ENCODE peak calls at places on chromosomes 11 and 22, in ten cellular contexts. O is tibial nerve, A is lower leg skin, J is uterus, F is sigmoid colon, D is body of pancreas, M is H1, B is right lobe of liver, K is A549, H is transverse colon. Y is an unnamed sample.

GRCh38 chr11:76371170-76371569 is 9.8 kb downstream of the THAP12 start:
- DNase-seq in O (no peak), A (no peak), J (no peak), F (no peak), D (no peak), M (no peak), B (no peak), K (peak), H (no peak), Y (no peak)

GRCh38 chr11:35099278-35100018 is 39.5 kb upstream of the CD44 start:
- DNase-seq in O (no peak), A (no peak), J (no peak), F (no peak), D (no peak), M (no peak), B (no peak), K (no peak), H (no peak), Y (no peak)

GRCh38 chr11:31246451-31247165 is 122.9 kb downstream of the DCDC1 start:
- DNase-seq in O (peak), A (no peak), J (no peak), F (no peak), D (peak), M (no peak), B (no peak), K (no peak), H (no peak), Y (no peak)

GRCh38 chr11:67656278-67656922 is 5.9 kb upstream of the ACY3 start:
- DNase-seq in O (no peak), A (no peak), J (no peak), F (no peak), D (no peak), M (no peak), B (no peak), K (peak), H (no peak), Y (no peak)

GRCh38 chr11:129224538-129224937 is 32.4 kb upstream of the ARHGAP32 start:
- DNase-seq in O (no peak), A (no peak), J (no peak), F (no peak), D (no peak), M (no peak), B (no peak), K (no peak), H (no peak), Y (no peak)

GRCh38 chr11:109734602-109735001 is 312.6 kb downstream of the C11orf87 start:
- DNase-seq in O (no peak), A (no peak), J (no peak), F (no peak), D (no peak), M (no peak), B (no peak), K (no peak), H (no peak), Y (no peak)

GRCh38 chr11:110070176-110070575 is 23.0 kb upstream of the ZC3H12C start:
- DNase-seq in O (no peak), A (no peak), J (no peak), F (no peak), D (no peak), M (no peak), B (no peak), K (no peak), H (no peak), Y (no peak)

GRCh38 chr22:45268167-45268957 is 16.4 kb upstream of the UPK3A start:
- DNase-seq in O (no peak), A (peak), J (peak), F (no peak), D (peak), M (peak), B (no peak), K (no peak), H (peak), Y (no peak)

GRCh38 chr22:37601540-37602442 is 6.8 kb upstream of the GGA1 start:
- DNase-seq in O (no peak), A (no peak), J (no peak), F (no peak), D (peak), M (peak), B (no peak), K (peak), H (peak), Y (no peak)

GRCh38 chr11:116932182-116932581 is 94.8 kb upstream of the APOA1 start:
- DNase-seq in O (no peak), A (no peak), J (no peak), F (no peak), D (no peak), M (no peak), B (no peak), K (no peak), H (no peak), Y (no peak)

GRCh38 chr11:104529916-104530315 is 366.0 kb upstream of the PDGFD start:
- DNase-seq in O (no peak), A (no peak), J (no peak), F (no peak), D (no peak), M (no peak), B (no peak), K (no peak), H (no peak), Y (no peak)

GRCh38 chr22:37922177-37922576 is 16.1 kb downstream of the MICALL1 start:
- DNase-seq in O (no peak), A (no peak), J (no peak), F (no peak), D (no peak), M (no peak), B (no peak), K (no peak), H (no peak), Y (no peak)

GRCh38 chr22:20979243-20979809 is 2.8 kb upstream of the LZTR1 start:
- DNase-seq in O (no peak), A (peak), J (peak), F (peak), D (peak), M (peak), B (peak), K (no peak), H (peak), Y (peak)

GRCh38 chr22:46124383-46125144 is 25.8 kb upstream of the PPARA start:
- DNase-seq in O (no peak), A (no peak), J (no peak), F (no peak), D (no peak), M (no peak), B (no peak), K (no peak), H (no peak), Y (no peak)

GRCh38 chr11:75428301-75428724 is 4.7 kb downstream of the KLHL35 start:
- DNase-seq in O (peak), A (peak), J (peak), F (peak), D (peak), M (no peak), B (peak), K (no peak), H (peak), Y (peak)

GRCh38 chr11:116263020-116263419 is 509.8 kb downstream of the BUD13 start:
- DNase-seq in O (no peak), A (no peak), J (no peak), F (no peak), D (no peak), M (no peak), B (no peak), K (no peak), H (no peak), Y (no peak)

GRCh38 chr11:16815047-16815767 is 76.8 kb downstream of the C11orf58 start:
- DNase-seq in O (peak), A (peak), J (no peak), F (peak), D (peak), M (no peak), B (peak), K (no peak), H (peak), Y (peak)

GRCh38 chr11:126487711-126488110 is 132.2 kb downstream of the ST3GAL4 start:
- DNase-seq in O (no peak), A (no peak), J (no peak), F (peak), D (no peak), M (no peak), B (no peak), K (no peak), H (no peak), Y (no peak)

GRCh38 chr22:26053737-26054316 is 115.4 kb upstream of the SEZ6L start:
- DNase-seq in O (no peak), A (no peak), J (no peak), F (no peak), D (no peak), M (no peak), B (no peak), K (no peak), H (no peak), Y (no peak)

GRCh38 chr11:101129203-101129943 is at the start of gene PGR:
- DNase-seq in O (peak), A (peak), J (peak), F (no peak), D (peak), M (no peak), B (no peak), K (no peak), H (peak), Y (peak)

GRCh38 chr11:112421854-112422253 is 161.2 kb upstream of the PLET1 start:
- DNase-seq in O (no peak), A (no peak), J (no peak), F (no peak), D (no peak), M (peak), B (no peak), K (no peak), H (no peak), Y (no peak)

GRCh38 chr11:112666253-112666652 is 295.0 kb upstream of the NCAM1 start:
- DNase-seq in O (no peak), A (no peak), J (no peak), F (no peak), D (no peak), M (no peak), B (no peak), K (no peak), H (no peak), Y (no peak)

GRCh38 chr22:50308597-50308935 is 1.1 kb upstream of the PLXNB2 start:
- DNase-seq in O (peak), A (peak), J (peak), F (peak), D (peak), M (no peak), B (peak), K (peak), H (peak), Y (peak)

GRCh38 chr11:31267720-31268119 is 101.8 kb downstream of the DCDC1 start:
- DNase-seq in O (no peak), A (no peak), J (no peak), F (no peak), D (no peak), M (no peak), B (no peak), K (no peak), H (no peak), Y (no peak)

GRCh38 chr11:76604081-76604601 is 66.4 kb downstream of the LRRC32 start:
- DNase-seq in O (no peak), A (peak), J (no peak), F (no peak), D (no peak), M (no peak), B (no peak), K (no peak), H (no peak), Y (no peak)

GRCh38 chr22:42401562-42402334 is 30.5 kb downstream of the NFAM1 start:
- DNase-seq in O (no peak), A (no peak), J (no peak), F (no peak), D (no peak), M (no peak), B (no peak), K (no peak), H (no peak), Y (no peak)

DNA sequence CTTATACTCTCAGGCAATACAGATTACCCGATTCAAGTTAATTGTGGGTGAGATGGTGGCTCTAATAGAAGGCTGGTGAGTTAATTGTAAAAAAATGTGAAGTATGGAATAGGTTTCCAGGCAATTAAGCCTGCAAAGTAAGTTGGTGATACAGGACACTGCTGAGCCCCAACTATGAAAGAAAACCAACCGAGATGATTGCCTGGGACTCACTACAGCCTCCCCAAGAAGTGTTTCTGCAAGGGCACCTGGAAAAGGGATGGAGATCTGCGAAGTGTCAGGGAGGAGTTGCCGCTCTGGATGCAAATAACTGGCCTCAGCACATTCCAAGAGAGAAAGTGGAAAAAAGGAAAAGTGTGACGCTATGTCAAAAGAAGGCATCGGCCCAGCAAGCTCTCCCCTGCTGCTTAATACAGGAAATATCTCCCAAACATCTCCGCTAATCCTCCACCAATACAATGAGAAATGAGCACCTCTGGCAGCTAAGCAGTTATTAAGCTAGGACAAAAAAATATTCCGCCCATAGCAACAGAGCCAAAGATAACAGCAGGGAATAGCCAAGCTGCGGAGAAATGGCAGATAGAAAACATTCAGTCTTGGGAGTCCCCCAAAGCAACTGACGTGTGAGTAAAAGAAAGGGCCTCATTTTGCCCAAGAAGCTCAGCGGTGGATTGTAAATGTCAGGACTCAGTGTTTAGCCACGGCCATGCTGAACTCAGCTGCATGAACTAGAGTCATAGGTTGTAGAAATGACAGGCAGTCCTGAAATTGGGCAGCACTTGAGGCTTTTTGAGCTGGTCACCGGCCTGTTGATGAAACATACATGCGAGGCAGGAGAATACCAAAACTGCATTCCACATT is 133.7 kb downstream of the SNX19 start:
- DNase-seq in O (peak), A (no peak), J (no peak), F (no peak), D (no peak), M (no peak), B (no peak), K (no peak), H (no peak), Y (no peak)
- H3K4me3 ChIP-seq in O (no peak), A (no peak), J (no peak), F (no peak), D (no peak), M (no peak), B (no peak), K (no peak), H (no peak), Y (no peak)

DNA sequence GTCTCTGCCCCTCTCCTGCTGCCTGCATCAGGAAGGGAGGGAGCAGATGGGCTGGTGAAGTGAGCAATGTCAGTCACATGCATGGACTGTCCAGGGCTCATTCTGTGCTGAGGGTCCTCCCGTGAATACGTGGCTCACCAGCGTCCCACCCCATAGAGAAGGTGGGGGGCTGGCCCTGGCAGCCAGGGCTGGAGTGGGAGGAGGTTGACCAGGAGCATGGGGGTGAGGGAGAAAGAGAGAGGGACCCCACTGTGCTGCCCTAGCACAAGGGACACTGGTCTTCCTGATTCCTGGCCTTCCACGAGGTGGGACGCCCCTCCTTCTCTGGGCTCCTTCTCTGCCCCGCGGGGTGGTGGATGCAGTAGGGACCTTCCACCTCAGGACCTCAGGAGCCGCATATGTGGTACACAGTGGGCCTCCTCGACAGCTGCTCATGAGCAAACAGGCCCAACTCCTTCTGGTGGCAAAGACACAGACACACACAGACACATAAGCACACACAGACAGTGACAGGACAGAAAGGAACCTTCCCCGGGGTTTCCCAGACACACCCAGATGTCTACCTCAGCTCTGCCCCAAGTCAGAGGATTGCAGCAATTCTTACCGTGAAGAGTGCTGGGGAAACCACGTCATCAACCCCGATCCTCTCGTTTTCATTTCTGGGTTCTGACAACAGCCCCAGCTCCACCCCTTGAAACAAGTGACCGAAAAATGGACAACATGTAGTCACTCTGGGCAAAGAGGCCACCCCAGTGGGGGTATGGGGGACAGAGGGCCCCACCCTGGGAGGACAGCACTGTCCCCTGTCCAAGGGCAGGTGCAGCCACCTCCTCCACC is 3.6 kb upstream of the APOBEC3A start:
- DNase-seq in O (no peak), A (no peak), J (no peak), F (peak), D (no peak), M (no peak), B (no peak), K (peak), H (peak), Y (no peak)
- TF ChIP-seq POLR2A in O (no peak), A (no peak), J (no peak), F (no peak), D (no peak), M (no peak), B (no peak), K (no peak), H (peak), Y (no peak)

DNA sequence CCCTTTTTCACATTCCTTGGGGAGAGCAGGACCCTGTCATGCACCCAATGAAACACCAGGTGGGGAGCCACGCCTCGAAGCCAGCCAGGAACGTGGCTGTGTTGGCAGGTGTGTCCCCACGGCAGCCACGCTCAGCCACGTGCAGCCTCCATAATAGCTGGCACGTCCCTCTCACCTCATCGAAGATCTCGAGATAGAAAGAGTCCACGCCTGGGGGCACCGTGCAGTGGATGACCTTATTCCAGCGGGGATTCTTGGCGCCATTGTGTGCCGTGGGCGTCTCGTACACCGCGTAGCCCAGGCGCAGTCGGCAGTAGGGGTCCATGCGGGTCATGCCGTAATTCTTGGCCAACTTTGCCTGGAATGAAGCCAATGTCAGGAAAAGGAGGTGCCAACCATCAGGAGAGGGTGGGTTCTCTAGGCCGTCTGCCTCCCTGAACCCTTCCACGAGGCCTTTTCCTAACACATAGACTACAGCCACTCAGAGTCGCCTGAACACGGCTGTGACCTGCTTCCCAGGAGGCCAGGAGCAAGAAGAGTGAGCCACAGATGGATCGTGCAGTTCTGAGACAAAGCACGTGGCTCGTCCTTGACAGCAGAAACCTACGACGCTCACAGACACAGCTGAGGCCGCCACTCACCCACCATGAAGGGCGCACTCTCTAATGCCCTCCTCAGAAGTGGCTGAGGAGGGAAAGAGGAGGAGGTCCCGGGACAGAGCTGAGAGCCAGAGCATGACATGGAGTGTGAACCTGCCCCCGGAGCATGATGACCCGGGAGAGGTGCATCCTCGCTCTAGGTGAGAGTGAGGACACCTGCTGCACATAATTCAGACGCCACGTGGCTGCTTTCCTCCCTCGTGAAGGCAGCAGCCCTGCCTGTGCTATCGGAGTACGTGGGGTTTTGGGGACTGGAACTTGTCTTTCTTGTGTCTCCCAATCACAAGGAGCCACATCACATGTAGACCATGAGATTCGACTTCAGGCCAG is 19.1 kb downstream of the TOLLIP start:
- DNase-seq in O (no peak), A (no peak), J (peak), F (no peak), D (peak), M (no peak), B (peak), K (no peak), H (no peak), Y (no peak)
- H3K4me3 ChIP-seq in O (no peak), A (no peak), J (no peak), F (no peak), D (no peak), M (no peak), B (no peak), K (no peak), H (no peak), Y (no peak)

GRCh38 chr11:119912214-119912613 is 183.2 kb upstream of the NECTIN1 start:
- DNase-seq in O (no peak), A (no peak), J (no peak), F (no peak), D (no peak), M (no peak), B (no peak), K (no peak), H (no peak), Y (no peak)
- TF ChIP-seq POLR2A in O (no peak), A (no peak), J (no peak), F (no peak), D (no peak), M (no peak), B (no peak), K (no peak), H (no peak), Y (no peak)

GRCh38 chr11:47354913-47355282 is 2.4 kb upstream of the MYBPC3 start:
- DNase-seq in O (no peak), A (peak), J (peak), F (no peak), D (no peak), M (no peak), B (peak), K (no peak), H (no peak), Y (peak)
- H3K4me3 ChIP-seq in O (peak), A (no peak), J (peak), F (peak), D (no peak), M (peak), B (peak), K (peak), H (peak), Y (peak)